ENCODE peak calls at places on chromosomes 5 and 9, in four cellular contexts. F is IMR-90, V is K562, A is GM12878. L is an unnamed sample.

GRCh38 chr9:129481424-129481823 is 139.5 kb downstream of the C9orf50 start:
- DNase-seq in F (no peak), V (no peak), A (no peak), L (no peak)

GRCh38 chr9:85420750-85421149 is 321.0 kb downstream of the AGTPBP1 start:
- DNase-seq in V (no peak), F (no peak), A (no peak), L (no peak)

GRCh38 chr5:110040178-110040577 is 350.5 kb downstream of the MAN2A1 start:
- DNase-seq in F (no peak), V (no peak), A (no peak), L (no peak)

GRCh38 chr9:6414291-6414690 is 1.3 kb downstream of the UHRF2 start:
- DNase-seq in A (no peak), V (no peak), F (peak), L (peak)

GRCh38 chr5:89457411-89458329 is 574.7 kb upstream of the MEF2C start:
- DNase-seq in A (no peak), V (no peak), F (no peak), L (peak)

GRCh38 chr5:98631311-98632054 is 142.0 kb upstream of the RGMB start:
- DNase-seq in V (no peak), F (peak), A (no peak), L (no peak)

GRCh38 chr9:128845186-128845931 is 15.8 kb upstream of the SPOUT1 start:
- DNase-seq in F (no peak), V (peak), A (no peak), L (no peak)

GRCh38 chr5:40738502-40738901 is 17.3 kb downstream of the TTC33 start:
- DNase-seq in A (no peak), F (no peak), V (no peak), L (no peak)

GRCh38 chr9:124468061-124468740 is 17.9 kb downstream of the ADGRD2 start:
- DNase-seq in F (no peak), A (no peak), V (no peak), L (no peak)

GRCh38 chr9:12876872-12877271 is 102.1 kb downstream of the LURAP1L start:
- DNase-seq in V (no peak), F (no peak), A (no peak), L (peak)

GRCh38 chr9:113772121-113772885 is 103.8 kb upstream of the ZNF618 start:
- DNase-seq in A (no peak), V (no peak), F (peak), L (peak)

GRCh38 chr5:96756985-96757384 is 50.8 kb downstream of the ERAP1 start:
- DNase-seq in F (no peak), V (no peak), A (no peak), L (no peak)

GRCh38 chr5:53360811-53361210 is 119.6 kb upstream of the FST start:
- DNase-seq in F (peak), A (no peak), V (no peak), L (peak)

GRCh38 chr5:153678617-153679329 is 188.3 kb downstream of the GRIA1 start:
- DNase-seq in V (no peak), F (no peak), A (no peak), L (peak)

GRCh38 chr9:105216440-105217178 is 27.8 kb upstream of the SLC44A1 start:
- DNase-seq in F (no peak), V (no peak), A (no peak), L (no peak)

DNA sequence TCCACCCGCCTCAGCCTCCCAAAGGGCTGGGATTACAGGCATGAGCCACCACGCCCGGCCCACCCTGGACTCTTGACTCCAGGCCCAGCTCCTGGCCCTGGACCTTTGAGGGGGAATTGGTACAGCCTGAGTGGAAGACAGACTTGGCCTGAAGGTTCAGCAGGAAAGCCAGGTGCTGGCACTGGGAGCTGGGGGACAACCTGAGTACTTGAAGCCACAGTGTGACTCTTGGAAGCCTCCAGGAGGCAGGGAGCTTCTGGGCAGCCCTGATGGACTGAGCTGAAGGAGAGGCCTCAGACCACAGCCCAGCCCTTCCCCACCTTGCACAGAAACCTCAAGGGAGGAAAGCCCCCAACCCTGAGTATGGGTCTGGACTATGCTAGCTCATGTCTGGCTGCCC is 54.2 kb downstream of the RASGEF1C start:
- DNase-seq in F (no peak), A (no peak), V (no peak), L (no peak)
- TF ChIP-seq FOS in F (no peak), A (no peak), V (no peak), L (no peak)

GRCh38 chr5:142602720-142603245 is 83.1 kb downstream of the FGF1 start:
- DNase-seq in A (no peak), V (no peak), F (peak), L (peak)

GRCh38 chr5:142608094-142608493 is 77.8 kb downstream of the FGF1 start:
- DNase-seq in V (no peak), A (no peak), F (no peak), L (no peak)

GRCh38 chr5:142609142-142609541 is 76.7 kb downstream of the FGF1 start:
- DNase-seq in V (no peak), A (no peak), F (no peak), L (no peak)

GRCh38 chr5:142601432-142601831 is 84.5 kb downstream of the FGF1 start:
- DNase-seq in A (no peak), V (no peak), F (no peak), L (no peak)

GRCh38 chr5:142605649-142606048 is 80.2 kb downstream of the FGF1 start:
- DNase-seq in V (no peak), F (peak), A (no peak), L (peak)
- H2AFZ ChIP-seq in V (no peak), F (peak), A (no peak), L (no peak)

DNA sequence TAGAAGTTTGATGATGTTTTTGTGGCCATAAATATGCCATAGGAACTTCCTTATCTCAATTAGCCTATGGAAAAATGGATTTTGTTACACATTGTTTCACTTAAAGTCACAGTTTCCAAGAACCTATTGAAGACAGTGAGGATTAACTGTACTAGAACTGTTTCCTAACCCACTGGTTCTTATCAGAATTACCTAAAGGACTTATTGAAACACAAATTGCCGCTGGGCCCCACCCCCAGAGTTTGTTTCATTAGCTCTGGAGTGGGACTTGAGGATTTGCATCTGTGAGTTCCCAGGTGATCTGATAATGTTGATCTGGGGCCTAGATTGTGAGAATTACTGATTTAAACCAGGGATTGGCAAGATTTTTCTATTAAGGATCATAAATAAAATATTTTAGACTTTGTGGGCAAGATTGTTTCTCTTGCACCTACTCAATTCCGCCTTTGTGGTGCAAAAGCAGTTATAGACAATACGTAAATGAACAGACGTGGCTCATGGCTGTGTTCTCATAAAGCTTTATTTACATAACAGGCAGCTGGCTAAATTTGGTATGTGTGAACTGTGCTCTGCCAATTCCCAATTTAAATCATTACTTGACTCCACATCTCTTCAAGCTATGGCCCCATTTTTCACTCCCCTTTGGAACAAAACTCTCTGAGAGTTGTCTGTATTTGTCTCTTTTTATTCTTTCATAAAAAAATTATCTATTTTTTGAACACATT is 9.3 kb downstream of the JAK2 start:
- DNase-seq in F (no peak), A (no peak), V (no peak), L (no peak)
- TF ChIP-seq FOS in F (no peak), A (no peak), V (no peak), L (no peak)

GRCh38 chr9:10000669-10001068 is 612.1 kb downstream of the PTPRD start:
- DNase-seq in F (no peak), V (no peak), A (no peak), L (no peak)
- H2AFZ ChIP-seq in F (no peak), V (no peak), A (no peak), L (no peak)

GRCh38 chr9:136759001-136759400 is 958 bp upstream of the LCN8 start:
- DNase-seq in V (no peak), A (no peak), F (no peak), L (no peak)

GRCh38 chr9:136762221-136762691 is 2.1 kb downstream of the LCN15 start:
- DNase-seq in V (no peak), F (no peak), A (no peak), L (no peak)

GRCh38 chr9:136761545-136761981 is 2.8 kb downstream of the LCN15 start:
- DNase-seq in V (no peak), F (no peak), A (no peak), L (no peak)

GRCh38 chr9:136759436-136760325 is 1.6 kb upstream of the LCN8 start:
- DNase-seq in V (no peak), F (no peak), A (no peak), L (no peak)

GRCh38 chr9:136760424-136760823 is 2.4 kb upstream of the LCN8 start:
- DNase-seq in V (no peak), A (no peak), F (no peak), L (no peak)
- TF ChIP-seq FOS in V (no peak), A (no peak), F (no peak), L (no peak)

DNA sequence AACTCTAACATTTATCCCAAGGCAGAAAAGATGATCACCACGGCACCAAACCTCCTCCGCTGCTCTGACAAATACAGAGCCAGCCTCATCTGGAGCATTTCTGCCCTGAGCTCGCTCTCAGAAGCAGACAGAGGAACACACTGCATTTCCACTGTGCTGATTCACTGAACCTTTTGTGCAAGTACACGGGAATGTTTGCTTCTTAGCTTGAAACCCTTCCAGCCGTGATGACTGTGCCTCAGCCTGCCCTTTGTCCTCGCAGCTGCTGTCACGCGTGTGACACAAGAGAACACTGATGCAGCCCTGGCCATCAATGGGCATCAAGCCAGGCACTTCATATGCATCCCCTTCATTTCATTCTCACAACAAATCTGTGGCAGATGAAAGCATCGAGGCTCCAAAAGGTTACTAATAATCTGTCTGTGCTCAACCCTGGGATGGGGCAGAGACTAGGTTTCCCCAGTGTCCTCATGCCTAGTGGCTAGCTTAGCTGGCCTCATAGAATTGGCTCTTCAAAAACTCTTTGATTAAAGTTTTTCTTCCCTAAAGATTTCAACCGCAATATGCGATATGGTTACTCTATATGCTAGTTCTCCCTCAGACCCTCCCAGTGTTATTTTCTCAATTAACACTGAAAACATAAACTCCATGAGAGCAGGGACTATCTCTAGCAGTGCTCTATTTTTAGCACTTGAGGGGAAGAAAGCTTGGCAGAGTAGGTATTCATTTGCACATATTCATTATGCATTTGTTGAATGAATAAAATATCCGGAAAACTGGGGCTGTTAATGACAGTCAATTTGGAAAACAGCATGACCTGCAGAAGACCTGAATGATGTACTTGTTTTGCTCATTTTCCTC is 7.3 kb downstream of the CDC14B start:
- DNase-seq in A (no peak), F (peak), V (no peak), L (no peak)
- H2AFZ ChIP-seq in A (no peak), F (peak), V (no peak), L (no peak)

DNA sequence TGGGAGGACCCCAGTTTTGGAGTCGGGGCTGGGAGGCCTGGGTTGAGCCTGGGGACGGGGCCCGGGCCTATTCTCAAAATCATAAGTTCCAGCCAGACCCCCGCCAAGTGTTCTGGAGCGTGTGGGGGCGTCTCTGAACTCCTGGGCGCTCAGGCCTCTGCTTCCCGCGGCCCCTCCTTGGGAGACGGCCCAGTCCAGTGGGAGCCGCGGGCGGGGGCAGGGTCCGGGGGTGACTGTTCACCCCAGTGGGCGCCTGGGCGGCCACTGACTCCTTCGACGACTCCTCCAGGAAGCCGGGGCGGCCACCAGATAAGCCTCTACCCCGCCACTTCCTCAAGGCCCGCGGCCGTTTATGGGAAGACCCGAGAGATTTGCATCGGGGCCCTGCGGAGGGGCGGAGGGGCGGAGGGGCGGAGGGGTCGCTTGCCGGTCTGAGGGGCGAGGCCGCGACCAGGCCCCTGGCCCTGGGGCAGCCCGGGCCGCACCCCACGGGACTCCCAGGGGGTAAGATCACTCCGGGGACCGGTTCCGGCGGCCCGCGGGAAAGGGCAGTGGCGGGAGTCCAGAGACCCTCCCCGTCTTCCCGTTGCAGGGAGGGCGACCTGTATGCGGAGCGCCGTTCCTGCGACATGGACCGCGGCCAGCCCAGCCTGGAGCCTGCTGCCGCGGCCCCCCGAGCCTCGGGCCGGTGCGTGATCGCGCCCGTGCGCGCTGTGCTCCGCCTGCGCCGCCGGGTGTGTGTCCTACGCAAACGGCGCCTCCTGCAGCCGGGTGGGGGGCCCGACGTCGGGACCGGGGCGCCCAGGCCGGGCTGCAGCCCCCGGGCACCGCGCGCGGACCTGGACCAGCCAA is 761 bp downstream of the TOR4A start:
- DNase-seq in V (peak), F (no peak), A (no peak), L (no peak)
- TF ChIP-seq FOS in V (no peak), F (no peak), A (no peak), L (no peak)

GRCh38 chr9:110847661-110848060 is 179.1 kb downstream of the MUSK start:
- DNase-seq in F (peak), A (no peak), V (no peak), L (no peak)
- H2AFZ ChIP-seq in F (no peak), A (no peak), V (no peak), L (no peak)

L was measured in endothelial cell of umbilical vein.